ENCODE peak calls at places on chromosomes 16 and 17, in five cellular contexts. Y is mammary epithelial cell; I is heart right ventricle; O is endodermal cell; W is CD8-positive, alpha-beta T cell. F is an unnamed sample.

GRCh38 chr17:6269474-6269873 is 165.4 kb downstream of the AIPL1 start:
- DNase-seq in Y (peak; percentile 34), I (no peak), O (peak; percentile 94), W (no peak), F (no peak)

GRCh38 chr17:80892900-80893603 is 98.6 kb upstream of the CHMP6 start:
- DNase-seq in Y (peak; percentile 94), I (no peak), O (no peak), W (peak; percentile 68), F (no peak)

GRCh38 chr16:83802135-83802534 is 5.6 kb upstream of the HSBP1 start:
- DNase-seq in Y (peak; percentile 78), I (peak; percentile 34), O (no peak), W (no peak), F (no peak)

GRCh38 chr17:78781339-78782304 is at the start of gene CYTH1:
- DNase-seq in Y (peak; percentile 26), I (no peak), O (peak; percentile 85), W (no peak), F (peak; percentile 74)

GRCh38 chr17:65013613-65014391 is 42.7 kb downstream of the GNA13 start:
- DNase-seq in Y (peak; percentile 84), I (no peak), O (no peak), W (peak; percentile 32), F (no peak)

GRCh38 chr17:50954641-50955121 is 88.5 kb upstream of the TOB1 start:
- DNase-seq in Y (no peak), I (no peak), O (no peak), W (no peak), F (no peak)

GRCh38 chr16:68281368-68282063 is 17.2 kb downstream of the SLC7A6 start:
- DNase-seq in Y (no peak), I (no peak), O (no peak), W (peak; percentile 36), F (no peak)

GRCh38 chr17:27463235-27463677 is 7.0 kb downstream of the KSR1 start:
- DNase-seq in Y (no peak), I (no peak), O (no peak), W (no peak), F (no peak)

GRCh38 chr17:57663326-57664070 is 81.6 kb downstream of the CCDC182 start:
- DNase-seq in Y (no peak), I (no peak), O (peak; percentile 54), W (no peak), F (no peak)

GRCh38 chr16:78751601-78752000 is 652.1 kb downstream of the WWOX start:
- DNase-seq in Y (no peak), I (no peak), O (no peak), W (no peak), F (no peak)

DNA sequence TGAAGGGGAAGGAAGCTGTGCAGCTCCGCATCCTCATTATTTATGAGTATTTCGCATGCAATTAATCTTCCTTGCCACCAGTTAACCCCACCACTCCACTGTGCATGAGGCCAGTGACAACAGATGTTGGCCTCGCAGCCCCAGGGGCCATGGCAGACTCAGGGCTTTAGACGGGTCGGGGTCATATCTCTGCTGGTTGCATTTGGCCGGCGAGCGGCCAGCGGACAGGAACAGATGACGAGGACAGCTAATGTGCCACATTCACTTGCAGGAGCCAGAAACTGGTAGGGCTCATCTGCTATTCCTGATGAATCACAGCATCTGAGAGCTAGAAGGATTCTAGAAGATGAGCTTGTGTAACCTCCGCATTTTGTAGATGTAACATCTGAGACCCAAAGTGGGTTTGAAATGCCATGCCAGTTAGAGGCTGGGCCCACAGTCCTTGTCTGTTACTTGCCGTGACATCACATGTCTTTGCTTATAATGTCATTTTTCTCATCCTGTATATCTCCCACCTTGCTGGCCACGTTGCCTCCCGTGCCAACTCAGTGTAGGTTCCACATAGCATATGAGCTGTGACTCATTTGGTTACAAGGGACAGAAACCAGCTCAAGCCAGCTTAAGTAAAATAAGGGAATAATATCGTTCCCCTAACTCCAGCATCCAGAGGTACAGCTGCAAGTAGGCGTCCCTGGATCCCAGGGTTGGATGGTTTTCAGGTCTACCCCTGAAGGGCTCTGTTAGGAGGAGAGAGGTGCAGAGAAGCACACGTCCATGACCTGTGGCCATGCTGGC is 137.2 kb downstream of the SNX29 start:
- DNase-seq in Y (no peak), I (no peak), O (no peak), W (no peak), F (no peak)
- H3K27ac ChIP-seq in Y (no peak overlapping the region), I (no peak overlapping the region), O (no peak overlapping the region), W (no peak overlapping the region), F (no peak overlapping the region)

GRCh38 chr16:57373117-57373947 is 1.0 kb downstream of the CX3CL1 start:
- DNase-seq in Y (no peak), I (no peak), O (no peak), W (no peak), F (no peak)

GRCh38 chr16:57374067-57374534 is 1.8 kb downstream of the CX3CL1 start:
- DNase-seq in Y (peak; percentile 80), I (no peak), O (no peak), W (no peak), F (no peak)

GRCh38 chr16:57372372-57373116 is at the start of gene CX3CL1:
- DNase-seq in Y (peak; percentile 62), I (peak; percentile 83), O (peak; percentile 91), W (no peak), F (peak; percentile 62)

GRCh38 chr16:57367111-57367752 is 5.1 kb upstream of the CX3CL1 start:
- DNase-seq in Y (peak; percentile 52), I (no peak), O (no peak), W (no peak), F (peak; percentile 28)

DNA sequence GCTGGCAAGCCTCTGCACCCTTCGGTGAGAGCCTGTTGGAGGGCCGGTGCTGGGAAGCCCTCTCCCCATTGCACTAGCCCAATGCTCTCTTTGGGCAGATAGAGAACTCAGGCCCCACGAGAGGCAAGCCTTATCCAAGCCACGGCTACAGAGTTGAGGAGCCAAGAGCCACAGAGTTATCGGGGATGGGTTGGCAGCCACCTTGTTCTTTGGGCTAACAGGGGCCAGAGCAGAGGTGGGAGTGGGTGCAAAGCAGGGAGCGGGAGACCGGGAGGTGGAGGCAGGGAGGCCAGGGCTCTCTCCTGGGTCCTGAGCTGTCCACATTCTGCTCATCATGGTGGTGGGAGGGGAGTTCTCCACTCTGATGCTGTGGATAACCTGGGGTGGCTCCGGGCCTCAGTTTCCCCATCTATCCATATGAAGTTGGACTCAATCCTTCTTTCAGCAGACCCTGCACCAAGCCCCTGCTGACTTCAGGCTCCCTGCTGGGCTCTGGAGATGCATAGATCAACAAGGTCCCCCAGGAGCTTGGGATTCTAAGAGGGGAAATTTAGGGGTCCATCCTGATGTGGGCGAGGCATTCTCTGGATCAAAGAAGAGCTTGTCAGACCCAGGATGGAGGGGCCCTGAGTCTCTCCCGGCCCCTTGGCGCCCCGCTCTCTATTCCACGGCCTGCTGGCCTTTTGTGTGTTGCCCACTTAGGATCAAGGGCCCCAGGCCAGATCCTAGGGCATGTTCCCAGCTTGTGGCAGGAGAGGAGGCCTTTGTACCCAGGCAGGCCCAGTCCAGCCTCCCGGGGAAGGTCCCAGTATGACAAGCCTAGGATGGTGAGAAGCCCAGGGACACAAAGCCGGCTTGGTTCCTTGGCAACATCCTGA is 557 bp upstream of the CX3CL1 start:
- DNase-seq in Y (no peak), I (no peak), O (no peak), W (no peak), F (peak; percentile 30)
- H3K4me3 ChIP-seq in Y (no peak overlapping the region), I (peak overlapping the region; percentile 70), O (no peak overlapping the region), W (no peak overlapping the region), F (peak overlapping the region; percentile 62)

DNA sequence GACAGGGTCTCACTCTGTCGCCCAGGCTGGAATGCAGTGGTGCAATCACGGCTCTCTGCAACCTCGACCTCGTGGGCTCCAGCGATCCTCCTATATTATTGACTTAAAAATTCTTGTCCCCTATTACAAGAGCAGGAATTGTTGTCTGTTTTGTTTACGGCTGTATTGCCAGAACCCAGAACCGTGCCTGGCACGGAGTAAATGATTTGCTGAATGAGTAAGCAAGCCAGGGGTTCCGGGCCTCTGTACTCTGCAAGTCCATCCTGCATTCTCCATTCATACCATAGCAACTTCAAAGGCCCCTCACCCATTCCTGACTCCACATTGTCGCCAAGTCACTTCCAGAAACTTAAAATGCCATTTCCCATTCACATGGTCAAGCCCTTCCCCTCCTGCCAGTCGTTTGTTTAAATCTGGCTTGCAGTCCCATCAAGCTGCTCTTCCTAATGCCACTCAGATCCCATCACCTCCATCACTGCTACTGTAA is 6.9 kb downstream of the ADCY9 start:
- DNase-seq in Y (no peak), I (no peak), O (no peak), W (no peak), F (peak; percentile 31)
- H3K4me1 ChIP-seq in Y (peaks cover 19% of the 10 kb centered on the region), I (peaks cover 29% of the 10 kb centered on the region), O (no peaks in the 10 kb centered on the region), W (peaks cover 17% of the 10 kb centered on the region), F (peaks cover 57% of the 10 kb centered on the region)

DNA sequence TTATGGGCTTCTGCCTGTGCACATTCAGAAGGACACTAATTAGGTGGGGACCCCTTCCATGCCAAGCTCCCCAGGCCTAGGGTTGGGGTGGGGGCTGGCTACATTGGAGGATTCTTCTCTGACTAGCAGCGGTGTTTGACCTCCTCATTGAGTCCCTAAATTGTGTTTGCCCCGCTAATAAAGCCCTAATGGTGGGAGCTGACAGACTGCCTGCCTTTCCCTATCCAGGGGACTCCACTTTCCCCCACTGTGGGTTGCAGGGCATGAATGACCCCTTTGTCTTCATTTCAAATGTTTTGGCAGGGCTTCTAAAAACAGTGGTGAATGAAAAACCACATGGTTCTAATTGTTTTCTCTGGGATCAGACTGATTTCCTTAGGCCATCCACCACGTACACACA is 476.8 kb upstream of the CDH11 start:
- DNase-seq in Y (no peak), I (no peak), O (no peak), W (no peak), F (no peak)
- H3K27ac ChIP-seq in Y (no peak overlapping the region), I (no peak overlapping the region), O (peak overlapping the region; percentile 71), W (no peak overlapping the region), F (no peak overlapping the region)

DNA sequence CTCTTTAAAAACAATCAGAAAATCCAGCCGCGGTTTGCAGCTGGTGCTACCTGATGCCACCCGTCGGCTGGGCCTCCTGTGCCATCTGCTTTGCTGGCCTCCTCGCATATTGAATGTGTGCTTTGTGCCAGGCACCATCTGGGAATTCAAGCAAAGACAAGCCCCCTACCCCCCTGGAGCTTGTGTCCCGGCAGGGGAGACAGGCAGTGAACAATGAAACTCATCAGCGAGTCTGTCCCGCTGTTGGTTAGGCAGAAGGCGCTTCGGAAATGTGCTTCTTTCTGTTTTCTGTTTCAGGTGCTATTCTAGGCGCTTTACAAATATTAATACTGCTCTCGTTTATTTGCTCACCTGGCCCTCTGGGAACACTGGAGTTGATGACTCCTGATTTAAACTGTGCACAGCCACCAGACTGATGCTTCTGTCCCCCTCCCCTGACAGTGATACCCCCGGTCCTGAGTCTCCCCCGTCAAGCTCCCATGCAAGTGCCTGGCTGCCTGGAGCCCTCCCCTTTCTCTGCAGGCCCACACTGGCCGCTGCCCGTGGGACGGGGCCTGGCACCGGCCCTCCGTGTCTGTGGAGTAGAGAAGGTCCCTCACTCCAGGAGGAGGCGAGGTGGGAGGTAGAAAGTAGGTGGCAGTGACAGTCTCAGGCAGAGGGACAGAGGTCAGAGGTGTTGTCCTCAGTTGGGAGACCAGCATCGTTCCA is 126.1 kb upstream of the PLCG2 start:
- DNase-seq in Y (no peak), I (no peak), O (peak; percentile 57), W (no peak), F (no peak)
- H3K4me3 ChIP-seq in Y (no peak overlapping the region), I (no peak overlapping the region), O (no peak overlapping the region), W (no peak overlapping the region), F (no peak overlapping the region)